ENCODE peak calls at places on chromosomes 12 and 14, in five cellular contexts. G is fibroblast of villous mesenchyme, K is GM04503, T is SJSA1, X is NCI-H1105 treated with DMSO at 0.1 percent for 48 hours. W is an unnamed sample.

GRCh38 chr14:53055003-53055402 is 98.1 kb downstream of the DDHD1 start:
- DNase-seq in G (peak; percentile 72), K (no peak), T (no peak), X (peak; percentile 65), W (no peak)

GRCh38 chr12:108683906-108684556 is 47.3 kb downstream of the CORO1C start:
- DNase-seq in G (peak; percentile 63), K (no peak), T (no peak), X (no peak), W (no peak)

GRCh38 chr12:71208053-71208685 is 50.4 kb upstream of the TSPAN8 start:
- DNase-seq in G (no peak), K (no peak), T (no peak), X (no peak), W (no peak)

GRCh38 chr14:94392510-94392935 is 4.1 kb upstream of the SERPINA1 start:
- DNase-seq in G (peak; percentile 44), K (no peak), T (no peak), X (no peak), W (peak; percentile 36)

GRCh38 chr12:88206636-88207035 is 64.5 kb downstream of the TMTC3 start:
- DNase-seq in G (peak; percentile 91), K (peak; percentile 72), T (no peak), X (no peak), W (no peak)

GRCh38 chr12:49909826-49910225 is 6.1 kb upstream of the FAIM2 start:
- DNase-seq in G (peak; percentile 39), K (no peak), T (no peak), X (no peak), W (no peak)

GRCh38 chr14:69043007-69043444 is 63.9 kb upstream of the ACTN1 start:
- DNase-seq in G (peak; percentile 62), K (no peak), T (no peak), X (no peak), W (peak; percentile 79)

GRCh38 chr12:49126852-49127763 is 4.1 kb downstream of the TUBA1B start:
- DNase-seq in G (no peak), K (no peak), T (no peak), X (no peak), W (no peak)

GRCh38 chr12:126534495-126534894 is 1469.3 kb downstream of the AACS start:
- DNase-seq in G (no peak), K (no peak), T (no peak), X (no peak), W (no peak)

GRCh38 chr12:46825526-46826414 is at the start of gene SLC38A4:
- DNase-seq in G (peak; percentile 45), K (peak; percentile 9), T (peak; percentile 84), X (no peak), W (no peak)

GRCh38 chr12:45730842-45731336 is 1.4 kb downstream of the ARID2 start:
- DNase-seq in G (peak; percentile 54), K (no peak), T (no peak), X (peak; percentile 63), W (no peak)

GRCh38 chr14:77375164-77375950 is 1.5 kb downstream of the TMED8 start:
- DNase-seq in G (no peak), K (no peak), T (no peak), X (no peak), W (no peak)

GRCh38 chr14:76941544-76942287 is 86.8 kb downstream of the IRF2BPL start:
- DNase-seq in G (no peak), K (no peak), T (no peak), X (no peak), W (no peak)

GRCh38 chr14:71267691-71268090 is 360.4 kb downstream of the PCNX1 start:
- DNase-seq in G (peak; percentile 43), K (no peak), T (no peak), X (no peak), W (no peak)

GRCh38 chr14:69325646-69326265 is 65.8 kb downstream of the GALNT16 start:
- DNase-seq in G (no peak), K (no peak), T (no peak), X (no peak), W (no peak)

GRCh38 chr12:27083861-27084271 is 1.5 kb upstream of the C12orf71 start:
- DNase-seq in G (peak; percentile 66), K (peak; percentile 31), T (no peak), X (no peak), W (no peak)

GRCh38 chr12:129610601-129611120 is 293.2 kb downstream of the TMEM132D start:
- DNase-seq in G (no peak), K (no peak), T (no peak), X (peak; percentile 71), W (no peak)

GRCh38 chr14:23300687-23301223 is 1.9 kb downstream of the PPP1R3E start:
- DNase-seq in G (peak; percentile 30), K (no peak), T (no peak), X (peak; percentile 22), W (no peak)

GRCh38 chr14:38567728-38568127 is 311.8 kb upstream of the CLEC14A start:
- DNase-seq in G (no peak), K (no peak), T (no peak), X (no peak), W (no peak)

GRCh38 chr14:68893566-68893965 is 85.5 kb downstream of the ACTN1 start:
- DNase-seq in G (no peak), K (no peak), T (no peak), X (no peak), W (no peak)

GRCh38 chr12:51247523-51248206 is 9.0 kb downstream of the DAZAP2 start:
- DNase-seq in G (no peak), K (no peak), T (no peak), X (no peak), W (no peak)

GRCh38 chr12:128823216-128823915 is 392 bp downstream of the SLC15A4 start:
- DNase-seq in G (no peak), K (no peak), T (no peak), X (peak; percentile 69), W (no peak)

GRCh38 chr14:22526744-22527143 is 62.3 kb downstream of the DAD1 start:
- DNase-seq in G (no peak), K (no peak), T (no peak), X (no peak), W (no peak)

GRCh38 chr12:5708371-5708770 is 236.7 kb downstream of the ANO2 start:
- DNase-seq in G (no peak), K (no peak), T (peak; percentile 20), X (no peak), W (no peak)

GRCh38 chr12:15851045-15851444 is 31.1 kb upstream of the STRAP start:
- DNase-seq in G (peak; percentile 12), K (no peak), T (no peak), X (no peak), W (no peak)

GRCh38 chr14:55707365-55707804 is 127.4 kb downstream of the KTN1 start:
- DNase-seq in G (peak; percentile 58), K (peak; percentile 31), T (no peak), X (peak; percentile 63), W (no peak)

GRCh38 chr14:100376751-100377171 is 53.6 kb downstream of the SLC25A47 start:
- DNase-seq in G (peak; percentile 49), K (no peak), T (peak; percentile 59), X (no peak), W (no peak)

GRCh38 chr12:24739094-24739779 is 209.7 kb downstream of the BCAT1 start:
- DNase-seq in G (no peak), K (no peak), T (no peak), X (no peak), W (no peak)

GRCh38 chr14:88499225-88499624 is 55.6 kb downstream of the PTPN21 start:
- DNase-seq in G (no peak), K (no peak), T (no peak), X (no peak), W (no peak)

GRCh38 chr12:57268264-57268663 is 17.3 kb upstream of the STAC3 start:
- DNase-seq in G (no peak), K (no peak), T (no peak), X (no peak), W (no peak)

GRCh38 chr12:77324763-77325468 is 259.5 kb upstream of the E2F7 start:
- DNase-seq in G (peak; percentile 64), K (no peak), T (peak; percentile 62), X (peak; percentile 72), W (no peak)

GRCh38 chr12:77940011-77940423 is 109.3 kb downstream of the NAV3 start:
- DNase-seq in G (peak; percentile 88), K (peak; percentile 89), T (peak; percentile 80), X (no peak), W (no peak)